ENCODE peak calls at places on chromosomes 12 and 14, in eight cellular contexts. M is GM12878; R is fibroblast of lung; B is gastrocnemius medialis; C is mammary epithelial cell; Y is CD4-positive, alpha-beta memory T cell; E is adrenal gland; A is PC-9. P is an unnamed sample.
A peak's percentile ranks its signal among the peaks of the same experiment; 100 is the strongest.

GRCh38 chr12:1300460-1300859 is 293.9 kb downstream of the FBXL14 start:
- DNase-seq in E (no peak), R (no peak), C (no peak), B (no peak), Y (no peak), M (no peak), A (no peak), P (no peak)

GRCh38 chr14:30558675-30559555 is at the start of gene G2E3:
- DNase-seq in R (peak; percentile 86), M (peak; percentile 48), E (peak; percentile 84), A (peak; percentile 73), Y (peak; percentile 85), C (peak; percentile 80), B (peak; percentile 73), P (no peak)

GRCh38 chr14:38505221-38506095 is 249.6 kb upstream of the CLEC14A start:
- DNase-seq in E (no peak), C (no peak), Y (no peak), M (no peak), R (peak; percentile 31), B (no peak), A (no peak), P (no peak)

GRCh38 chr12:49869816-49870500 is 27.1 kb upstream of the BCDIN3D start:
- DNase-seq in E (no peak), Y (no peak), C (no peak), R (no peak), M (no peak), B (no peak), A (no peak), P (no peak)

GRCh38 chr14:94180655-94181271 is 6.6 kb downstream of the PPP4R4 start:
- DNase-seq in M (peak; percentile 20), E (no peak), C (peak; percentile 60), B (no peak), R (peak; percentile 32), Y (peak; percentile 81), A (no peak), P (no peak)

GRCh38 chr14:49863483-49864262 is 11.1 kb upstream of the NEMF start:
- DNase-seq in R (no peak), M (no peak), Y (peak; percentile 27), A (no peak), B (no peak), E (peak; percentile 60), C (no peak), P (no peak)

GRCh38 chr12:94969424-94969823 is 34.1 kb downstream of the NDUFA12 start:
- DNase-seq in R (no peak), A (no peak), C (no peak), E (no peak), Y (no peak), M (no peak), B (no peak), P (no peak)

GRCh38 chr14:101464984-101465794 is 96.1 kb upstream of the DIO3 start:
- DNase-seq in B (no peak), M (no peak), R (no peak), E (no peak), C (no peak), Y (no peak), A (no peak), P (no peak)

GRCh38 chr14:85528882-85529585 is 910 bp upstream of the FLRT2 start:
- DNase-seq in C (peak; percentile 62), B (no peak), E (no peak), Y (no peak), M (no peak), R (peak; percentile 84), A (no peak), P (no peak)

GRCh38 chr14:67940894-67941455 is 121.4 kb downstream of the RAD51B start:
- DNase-seq in A (no peak), R (peak; percentile 92), M (no peak), E (no peak), B (no peak), Y (no peak), C (peak; percentile 57), P (no peak)

GRCh38 chr14:104509673-104510072 is 69.9 kb upstream of the C14orf180 start:
- DNase-seq in B (no peak), Y (no peak), C (no peak), A (no peak), R (no peak), E (no peak), M (no peak), P (no peak)

GRCh38 chr14:46964378-46964777 is 312.8 kb upstream of the RPL10L start:
- DNase-seq in C (no peak), M (no peak), Y (no peak), R (no peak), E (no peak), B (no peak), A (no peak), P (no peak)

GRCh38 chr14:105196228-105196960 is 15.3 kb upstream of the NUDT14 start:
- DNase-seq in R (no peak), E (peak; percentile 43), B (no peak), C (no peak), Y (no peak), A (no peak), M (no peak), P (no peak)

GRCh38 chr14:71780075-71780474 is 152.2 kb upstream of the RGS6 start:
- DNase-seq in R (no peak), E (peak; percentile 22), C (no peak), B (no peak), M (no peak), Y (no peak), A (no peak), P (no peak)

GRCh38 chr12:2489266-2489665 is 305.5 kb upstream of the FKBP4 start:
- DNase-seq in R (no peak), A (no peak), C (no peak), E (no peak), B (no peak), M (no peak), Y (no peak), P (no peak)

GRCh38 chr12:32509328-32510122 is 110.2 kb downstream of the FGD4 start:
- DNase-seq in R (no peak), B (no peak), C (no peak), E (no peak), A (no peak), M (no peak), Y (no peak), P (no peak)

GRCh38 chr12:32508626-32509025 is 109.3 kb downstream of the FGD4 start:
- DNase-seq in E (no peak), R (no peak), Y (no peak), M (no peak), A (no peak), C (peak; percentile 20), B (peak; percentile 41), P (no peak)

GRCh38 chr12:32512910-32513309 is 113.6 kb downstream of the FGD4 start:
- DNase-seq in A (no peak), C (no peak), Y (no peak), R (no peak), B (no peak), E (no peak), M (no peak), P (no peak)

GRCh38 chr12:32515137-32515860 is 115.9 kb downstream of the FGD4 start:
- DNase-seq in A (no peak), R (no peak), Y (no peak), E (peak; percentile 14), C (no peak), B (no peak), M (no peak), P (no peak)

GRCh38 chr12:32512379-32512778 is 113.0 kb downstream of the FGD4 start:
- DNase-seq in Y (no peak), R (no peak), B (no peak), A (no peak), C (no peak), E (no peak), M (no peak), P (no peak)
- H3K4me3 ChIP-seq in Y (no peak overlapping the region), R (no peak overlapping the region), B (no peak overlapping the region), A (no peak overlapping the region), C (no peak overlapping the region), E (no peak overlapping the region), M (no peak overlapping the region), P (no peak overlapping the region)

GRCh38 chr12:70154960-70155589 is 88.2 kb upstream of the CNOT2 start:
- DNase-seq in Y (no peak), C (peak; percentile 26), R (no peak), M (no peak), B (no peak), A (no peak), E (no peak), P (no peak)
- H3K9me3 ChIP-seq in Y (no peaks in the 10 kb centered on the region), C (peaks cover 16% of the 10 kb centered on the region), R (no peaks in the 10 kb centered on the region), M (no peaks in the 10 kb centered on the region), B (no peaks in the 10 kb centered on the region), A (peaks cover 29% of the 10 kb centered on the region), E (peaks cover 8% of the 10 kb centered on the region), P (no peaks in the 10 kb centered on the region)

GRCh38 chr12:130362060-130362459 is 24.4 kb downstream of the PIWIL1 start:
- DNase-seq in M (no peak), B (no peak), E (no peak), A (no peak), Y (no peak), C (no peak), R (no peak), P (no peak)
- H3K27me3 ChIP-seq in M (no peaks in the 10 kb centered on the region), B (peaks cover 13% of the 10 kb centered on the region), E (no peaks in the 10 kb centered on the region), A (peaks cover 84% of the 10 kb centered on the region), Y (no peaks in the 10 kb centered on the region), C (no peaks in the 10 kb centered on the region), R (no peaks in the 10 kb centered on the region), P (no peaks in the 10 kb centered on the region)

DNA sequence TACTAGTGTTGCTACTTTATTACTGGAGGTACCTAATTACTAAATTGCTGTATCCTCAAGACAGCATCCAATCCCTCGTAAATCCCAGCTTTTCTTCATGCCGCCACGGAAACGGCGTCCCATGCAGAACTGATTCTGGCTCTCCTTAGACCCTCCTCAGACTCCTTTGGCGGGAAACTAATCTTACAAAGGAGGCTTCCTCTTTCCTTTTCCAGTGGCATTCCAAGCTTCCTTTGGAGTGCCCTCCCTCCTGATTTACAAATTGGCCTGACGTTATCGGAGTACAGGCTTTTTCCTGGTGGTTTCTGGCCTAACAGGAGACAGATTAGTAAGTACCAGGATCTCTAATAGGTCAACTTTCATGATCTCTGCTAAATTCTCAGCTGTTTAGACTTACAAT is 1.4 kb upstream of the ZDHHC17 start:
- DNase-seq in M (no peak), E (no peak), A (no peak), B (no peak), R (no peak), C (no peak), Y (no peak), P (no peak)
- H3K4me3 ChIP-seq in M (no peak overlapping the region), E (no peak overlapping the region), A (no peak overlapping the region), B (no peak overlapping the region), R (no peak overlapping the region), C (no peak overlapping the region), Y (no peak overlapping the region), P (no peak overlapping the region)

DNA sequence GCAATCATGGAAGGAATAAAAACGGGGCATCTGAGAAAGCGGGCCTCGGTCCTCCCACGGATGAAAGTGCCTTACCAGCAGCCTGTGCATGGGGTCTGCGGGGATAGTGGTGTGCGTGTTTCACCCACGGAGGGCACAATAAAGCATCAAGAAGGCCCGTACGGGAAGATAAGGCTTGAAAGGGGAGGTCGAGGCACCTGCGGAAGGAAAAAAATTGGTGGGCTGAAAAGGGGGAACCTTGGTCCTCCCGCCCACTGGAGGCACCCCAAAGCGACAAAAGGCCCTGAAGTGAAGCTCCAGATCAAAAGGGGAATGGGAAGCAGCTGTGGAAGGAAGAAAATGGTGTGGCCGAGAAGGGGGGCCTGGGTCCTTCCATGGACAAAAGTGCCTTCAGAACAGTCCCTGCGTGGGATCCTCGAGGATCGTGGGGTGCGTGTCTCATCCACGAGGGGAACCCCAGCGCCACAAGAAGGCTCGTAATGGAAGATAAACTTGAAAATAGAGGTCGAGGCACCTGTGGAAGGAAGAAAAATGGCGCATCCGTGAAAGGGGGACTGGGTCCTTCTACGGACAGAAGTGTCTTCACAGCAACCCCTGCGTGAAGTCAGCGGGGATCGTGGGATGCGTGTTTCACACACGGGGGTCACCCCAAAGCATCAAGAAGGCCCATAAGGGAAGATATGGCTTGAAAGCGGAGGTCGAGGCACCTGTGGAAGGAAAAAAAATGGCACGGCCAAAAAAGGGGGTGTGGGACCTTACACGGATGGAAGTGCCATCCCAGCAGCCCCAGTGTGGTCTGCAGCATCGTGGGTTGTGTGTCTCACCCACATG is 276.9 kb downstream of the ALG10 start:
- DNase-seq in C (no peak), Y (no peak), A (no peak), E (no peak), M (no peak), B (no peak), R (no peak), P (no peak)
- H3K9me3 ChIP-seq in C (peaks cover 83% of the 10 kb centered on the region), Y (peaks cover 6% of the 10 kb centered on the region), A (no peaks in the 10 kb centered on the region), E (no peaks in the 10 kb centered on the region), M (no peaks in the 10 kb centered on the region), B (no peaks in the 10 kb centered on the region), R (no peaks in the 10 kb centered on the region), P (peaks cover 19% of the 10 kb centered on the region)

P was measured in keratinocyte.